ENCODE peak calls at places on chromosomes 2 and 18, in eight cellular contexts. H, O, G, M, Y, R, B and U are unnamed samples.

GRCh38 chr2:25814681-25815080 is 63.6 kb downstream of the ASXL2 start:
- DNase-seq in H (no peak), R (no peak), G (no peak), Y (no peak), O (no peak), B (no peak), M (no peak), U (no peak)

GRCh38 chr2:191030521-191031154 is 16.7 kb upstream of the STAT1 start:
- DNase-seq in R (no peak), B (no peak), M (peak; percentile 67), H (peak; percentile 63), Y (no peak), O (peak; percentile 41), G (no peak), U (peak; percentile 41)

GRCh38 chr2:46964835-46965560 is 49.4 kb upstream of the MCFD2 start:
- DNase-seq in H (no peak), B (no peak), G (peak; percentile 84), Y (no peak), R (no peak), M (no peak), O (no peak), U (no peak)

GRCh38 chr18:4108016-4108415 is 347.1 kb downstream of the DLGAP1 start:
- DNase-seq in H (no peak), B (no peak), M (no peak), O (no peak), Y (no peak), G (no peak), R (no peak), U (no peak)

GRCh38 chr2:1538663-1539062 is 125.4 kb downstream of the TPO start:
- DNase-seq in B (no peak), O (no peak), H (no peak), Y (no peak), G (no peak), M (no peak), R (no peak), U (peak; percentile 43)

GRCh38 chr2:12262681-12263436 is 453.9 kb upstream of the TRIB2 start:
- DNase-seq in O (peak; percentile 49), H (peak; percentile 5), R (no peak), G (no peak), B (no peak), M (peak; percentile 24), Y (no peak), U (no peak)

GRCh38 chr2:158894078-158894477 is 74.4 kb upstream of the TANC1 start:
- DNase-seq in Y (no peak), B (peak; percentile 25), H (no peak), O (peak; percentile 31), R (peak; percentile 73), G (no peak), M (peak; percentile 20), U (no peak)

GRCh38 chr18:12652861-12653401 is 5.0 kb downstream of the SPIRE1 start:
- DNase-seq in M (peak; percentile 83), Y (no peak), R (no peak), G (no peak), B (peak; percentile 52), H (no peak), O (peak; percentile 71), U (no peak)

GRCh38 chr18:8751692-8752091 is 46.3 kb downstream of the MTCL1 start:
- DNase-seq in M (peak; percentile 20), B (no peak), R (no peak), H (no peak), Y (no peak), O (no peak), G (no peak), U (peak; percentile 14)

GRCh38 chr2:126753501-126754212 is 97.7 kb downstream of the GYPC start:
- DNase-seq in G (no peak), O (no peak), B (no peak), Y (no peak), M (no peak), H (no peak), R (no peak), U (no peak)

GRCh38 chr2:70941186-70941585 is 5.5 kb downstream of the ATP6V1B1 start:
- DNase-seq in B (no peak), G (no peak), R (no peak), O (no peak), Y (no peak), M (no peak), H (no peak), U (no peak)

GRCh38 chr2:69582582-69583176 is 60.9 kb downstream of the AAK1 start:
- DNase-seq in B (peak; percentile 26), O (peak; percentile 33), M (no peak), H (no peak), Y (no peak), G (no peak), R (no peak), U (peak; percentile 45)

GRCh38 chr2:136238552-136239346 is 120.8 kb upstream of the CXCR4 start:
- DNase-seq in R (no peak), B (peak; percentile 29), G (no peak), Y (no peak), M (peak; percentile 3), O (peak; percentile 47), H (peak; percentile 97), U (no peak)

GRCh38 chr2:212811946-212812345 is 273.3 kb upstream of the ERBB4 start:
- DNase-seq in H (no peak), B (no peak), O (no peak), M (no peak), Y (no peak), G (no peak), R (no peak), U (no peak)

GRCh38 chr2:3470166-3470651 is 49.1 kb downstream of the ADI1 start:
- DNase-seq in M (peak; percentile 40), O (peak; percentile 46), G (peak; percentile 83), Y (peak; percentile 79), R (no peak), B (peak; percentile 57), H (no peak), U (peak; percentile 87)

GRCh38 chr2:7795358-7796199 is 878.4 kb downstream of the RNF144A start:
- DNase-seq in B (peak; percentile 10), O (peak; percentile 27), R (no peak), Y (no peak), H (no peak), G (no peak), M (peak; percentile 55), U (no peak)

GRCh38 chr2:86617738-86618137 is 5.9 kb downstream of the RNF103 start:
- DNase-seq in O (no peak), B (no peak), H (no peak), Y (no peak), M (no peak), G (no peak), R (no peak), U (no peak)

GRCh38 chr2:86616502-86616901 is 7.2 kb downstream of the RNF103 start:
- DNase-seq in G (no peak), B (no peak), R (no peak), H (no peak), O (no peak), Y (no peak), M (no peak), U (no peak)

GRCh38 chr2:86613515-86613914 is 10.2 kb downstream of the RNF103 start:
- DNase-seq in R (no peak), G (no peak), O (no peak), M (no peak), Y (no peak), B (no peak), H (no peak), U (no peak)

GRCh38 chr2:86615596-86615995 is 8.1 kb downstream of the RNF103 start:
- DNase-seq in R (no peak), B (no peak), O (no peak), M (no peak), G (no peak), Y (no peak), H (no peak), U (no peak)

GRCh38 chr2:86617153-86617552 is 6.5 kb downstream of the RNF103 start:
- DNase-seq in H (no peak), M (no peak), B (no peak), Y (no peak), O (no peak), G (no peak), R (no peak), U (no peak)
- H3K4me1 ChIP-seq in H (peaks cover 14% of the 10 kb centered on the region), M (peaks cover 15% of the 10 kb centered on the region), B (peaks cover 9% of the 10 kb centered on the region), Y (peaks cover 10% of the 10 kb centered on the region), O (peaks cover 30% of the 10 kb centered on the region), G (peaks cover 7% of the 10 kb centered on the region), R (peaks cover 4% of the 10 kb centered on the region), U (peaks cover 5% of the 10 kb centered on the region)

DNA sequence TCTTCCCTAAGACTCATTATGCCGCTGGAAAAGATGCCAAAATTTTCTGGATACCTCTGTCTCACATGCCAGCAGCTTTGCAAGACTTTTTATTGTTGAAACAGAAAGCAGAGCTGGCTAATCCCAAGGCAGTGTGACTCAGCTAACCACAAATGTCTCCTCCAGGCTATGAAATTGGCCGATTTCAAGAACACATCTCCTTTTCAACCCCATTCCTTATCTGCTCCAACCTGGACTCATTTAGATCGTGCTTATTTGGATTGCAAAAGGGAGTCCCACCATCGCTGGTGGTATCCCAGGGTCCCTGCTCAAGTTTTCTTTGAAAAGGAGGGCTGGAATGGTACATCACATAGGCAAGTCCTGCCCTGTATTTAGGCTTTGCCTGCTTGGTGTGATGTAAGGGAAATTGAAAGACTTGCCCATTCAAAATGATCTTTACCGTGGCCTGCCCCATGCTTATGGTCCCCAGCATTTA is 26.3 kb downstream of the DHRS9 start:
- DNase-seq in M (peak; percentile 88), Y (no peak), H (no peak), R (peak; percentile 80), B (peak; percentile 77), O (no peak), G (peak; percentile 67), U (no peak)
- H3K4me1 ChIP-seq in M (peaks cover 51% of the 10 kb centered on the region), Y (no peaks in the 10 kb centered on the region), H (peaks cover 12% of the 10 kb centered on the region), R (peaks cover 33% of the 10 kb centered on the region), B (peaks cover 11% of the 10 kb centered on the region), O (no peaks in the 10 kb centered on the region), G (no peaks in the 10 kb centered on the region), U (no peaks in the 10 kb centered on the region)

GRCh38 chr2:98486374-98486981 is 41.8 kb downstream of the INPP4A start:
- DNase-seq in H (peak; percentile 25), R (no peak), M (no peak), Y (no peak), G (no peak), O (no peak), B (no peak), U (peak; percentile 56)
- H3K4me1 ChIP-seq in H (peaks cover 41% of the 10 kb centered on the region), R (peaks cover 7% of the 10 kb centered on the region), M (peaks cover 12% of the 10 kb centered on the region), Y (peaks cover 28% of the 10 kb centered on the region), G (no peaks in the 10 kb centered on the region), O (peaks cover 36% of the 10 kb centered on the region), B (no peaks in the 10 kb centered on the region), U (peaks cover 21% of the 10 kb centered on the region)

GRCh38 chr2:236503583-236503982 is 66.0 kb upstream of the ACKR3 start:
- DNase-seq in R (no peak), B (no peak), O (no peak), M (no peak), G (no peak), Y (no peak), H (no peak), U (no peak)

GRCh38 chr2:236503100-236503499 is 66.5 kb upstream of the ACKR3 start:
- DNase-seq in H (peak; percentile 21), B (no peak), G (no peak), R (no peak), M (peak; percentile 19), O (no peak), Y (no peak), U (no peak)

GRCh38 chr2:236507393-236508085 is 62.1 kb upstream of the ACKR3 start:
- DNase-seq in R (peak; percentile 21), H (no peak), O (peak; percentile 33), G (peak; percentile 57), M (peak; percentile 36), Y (peak; percentile 71), B (no peak), U (peak; percentile 85)

GRCh38 chr2:236505071-236505470 is 64.6 kb upstream of the ACKR3 start:
- DNase-seq in M (peak; percentile 35), R (no peak), H (no peak), O (no peak), Y (no peak), G (no peak), B (no peak), U (no peak)

GRCh38 chr2:236505648-236506047 is 64.0 kb upstream of the ACKR3 start:
- DNase-seq in G (no peak), M (no peak), Y (no peak), H (no peak), O (no peak), B (no peak), R (no peak), U (no peak)
- H3K4me1 ChIP-seq in G (peaks cover 8% of the 10 kb centered on the region), M (no peaks in the 10 kb centered on the region), Y (no peaks in the 10 kb centered on the region), H (no peaks in the 10 kb centered on the region), O (peaks cover 3% of the 10 kb centered on the region), B (no peaks in the 10 kb centered on the region), R (no peaks in the 10 kb centered on the region), U (no peaks in the 10 kb centered on the region)